ENCODE peak calls at places on chromosomes 2 and 18, in six cellular contexts. One of them, this sample, is unnamed.

GRCh38 chr18:76421291-76422078 is 73.6 kb downstream of the ZNF516 start:
- DNase-seq in progenitor cell of endocrine pancreas: no peak
- DNase-seq in activated CD4-positive, alpha-beta T cell treated with anti-CD3 and anti-CD28 coated beads, Interleukin-2, amount 50 U/mL, for 1 hour: no peak
- DNase-seq in GM12865: no peak
- DNase-seq in HAP-1: no peak
- DNase-seq in T-helper 22 cell: no peak
- DNase-seq in this sample: no peak

GRCh38 chr18:11851156-11852047 is at the start of gene CHMP1B:
- DNase-seq in progenitor cell of endocrine pancreas: peak
- DNase-seq in activated CD4-positive, alpha-beta T cell treated with anti-CD3 and anti-CD28 coated beads, Interleukin-2, amount 50 U/mL, for 1 hour: peak
- DNase-seq in GM12865: peak
- DNase-seq in HAP-1: peak
- DNase-seq in T-helper 22 cell: peak
- DNase-seq in this sample: peak

GRCh38 chr2:179518891-179519290 is 254.3 kb upstream of the SESTD1 start:
- DNase-seq in progenitor cell of endocrine pancreas: no peak
- DNase-seq in activated CD4-positive, alpha-beta T cell treated with anti-CD3 and anti-CD28 coated beads, Interleukin-2, amount 50 U/mL, for 1 hour: no peak
- DNase-seq in GM12865: no peak
- DNase-seq in HAP-1: no peak
- DNase-seq in T-helper 22 cell: no peak
- DNase-seq in this sample: no peak

GRCh38 chr2:44314354-44314753 is 39.1 kb downstream of the SLC3A1 start:
- DNase-seq in progenitor cell of endocrine pancreas: no peak
- DNase-seq in activated CD4-positive, alpha-beta T cell treated with anti-CD3 and anti-CD28 coated beads, Interleukin-2, amount 50 U/mL, for 1 hour: no peak
- DNase-seq in GM12865: no peak
- DNase-seq in HAP-1: no peak
- DNase-seq in T-helper 22 cell: no peak
- DNase-seq in this sample: no peak

GRCh38 chr2:22215517-22215916 is 1091.7 kb downstream of the TDRD15 start:
- DNase-seq in progenitor cell of endocrine pancreas: no peak
- DNase-seq in activated CD4-positive, alpha-beta T cell treated with anti-CD3 and anti-CD28 coated beads, Interleukin-2, amount 50 U/mL, for 1 hour: no peak
- DNase-seq in GM12865: no peak
- DNase-seq in HAP-1: no peak
- DNase-seq in T-helper 22 cell: no peak
- DNase-seq in this sample: peak

GRCh38 chr2:64730551-64731305 is 77.0 kb upstream of the SERTAD2 start:
- DNase-seq in progenitor cell of endocrine pancreas: no peak
- DNase-seq in activated CD4-positive, alpha-beta T cell treated with anti-CD3 and anti-CD28 coated beads, Interleukin-2, amount 50 U/mL, for 1 hour: peak
- DNase-seq in GM12865: peak
- DNase-seq in HAP-1: peak
- DNase-seq in T-helper 22 cell: peak
- DNase-seq in this sample: peak

GRCh38 chr18:8685141-8685913 is 20.0 kb upstream of the MTCL1 start:
- DNase-seq in progenitor cell of endocrine pancreas: no peak
- DNase-seq in activated CD4-positive, alpha-beta T cell treated with anti-CD3 and anti-CD28 coated beads, Interleukin-2, amount 50 U/mL, for 1 hour: no peak
- DNase-seq in GM12865: no peak
- DNase-seq in HAP-1: peak
- DNase-seq in T-helper 22 cell: no peak
- DNase-seq in this sample: peak

GRCh38 chr2:227890495-227891079 is 19.2 kb downstream of the DAW1 start:
- DNase-seq in progenitor cell of endocrine pancreas: no peak
- DNase-seq in activated CD4-positive, alpha-beta T cell treated with anti-CD3 and anti-CD28 coated beads, Interleukin-2, amount 50 U/mL, for 1 hour: no peak
- DNase-seq in GM12865: peak
- DNase-seq in HAP-1: no peak
- DNase-seq in T-helper 22 cell: no peak
- DNase-seq in this sample: peak

This sample was measured in SK-MEL-5.